ENCODE peak calls at places on chromosome 10, in four cellular contexts. One of them, this sample, is unnamed.

GRCh38 chr10:125605167-125605566 is 77.8 kb downstream of the TEX36 start:
- DNase-seq in dorsolateral prefrontal cortex: no peak
- DNase-seq in neuronal stem cell: no peak
- DNase-seq in mammary epithelial cell: no peak
- DNase-seq in this sample: no peak

GRCh38 chr10:110501142-110501937 is 3.6 kb downstream of the DUSP5 start:
- DNase-seq in mammary epithelial cell: peak
- DNase-seq in dorsolateral prefrontal cortex: peak
- DNase-seq in neuronal stem cell: no peak
- DNase-seq in this sample: no peak

GRCh38 chr10:44463511-44464121 is 78.7 kb upstream of the CXCL12 start:
- DNase-seq in dorsolateral prefrontal cortex: no peak
- DNase-seq in mammary epithelial cell: no peak
- DNase-seq in neuronal stem cell: no peak
- DNase-seq in this sample: no peak

GRCh38 chr10:130025811-130026510 is 61.9 kb upstream of the EBF3 start:
- DNase-seq in neuronal stem cell: no peak
- DNase-seq in dorsolateral prefrontal cortex: no peak
- DNase-seq in mammary epithelial cell: no peak
- DNase-seq in this sample: no peak

GRCh38 chr10:104445359-104445758 is 91.7 kb downstream of the CFAP58 start:
- DNase-seq in neuronal stem cell: no peak
- DNase-seq in dorsolateral prefrontal cortex: no peak
- DNase-seq in mammary epithelial cell: peak
- DNase-seq in this sample: no peak

GRCh38 chr10:30647089-30647488 is 17.5 kb upstream of the LYZL2 start:
- DNase-seq in dorsolateral prefrontal cortex: no peak
- DNase-seq in neuronal stem cell: no peak
- DNase-seq in mammary epithelial cell: no peak
- DNase-seq in this sample: no peak

GRCh38 chr10:110802090-110802489 is 69.6 kb upstream of the PDCD4 start:
- DNase-seq in neuronal stem cell: no peak
- DNase-seq in dorsolateral prefrontal cortex: no peak
- DNase-seq in mammary epithelial cell: peak
- DNase-seq in this sample: no peak

GRCh38 chr10:117364121-117364960 is 10.9 kb downstream of the PDZD8 start:
- DNase-seq in neuronal stem cell: no peak
- DNase-seq in mammary epithelial cell: no peak
- DNase-seq in dorsolateral prefrontal cortex: no peak
- DNase-seq in this sample: no peak

GRCh38 chr10:8691498-8692017 is 637.1 kb downstream of the GATA3 start:
- DNase-seq in dorsolateral prefrontal cortex: no peak
- DNase-seq in mammary epithelial cell: peak
- DNase-seq in neuronal stem cell: no peak
- DNase-seq in this sample: no peak

GRCh38 chr10:10432306-10433035 is 585.2 kb upstream of the CELF2 start:
- DNase-seq in mammary epithelial cell: no peak
- DNase-seq in dorsolateral prefrontal cortex: no peak
- DNase-seq in neuronal stem cell: no peak
- DNase-seq in this sample: no peak

GRCh38 chr10:48776005-48776522 is 91.4 kb downstream of the WDFY4 start:
- DNase-seq in neuronal stem cell: no peak
- DNase-seq in mammary epithelial cell: no peak
- DNase-seq in dorsolateral prefrontal cortex: no peak
- DNase-seq in this sample: no peak

GRCh38 chr10:72759584-72759983 is 67.6 kb downstream of the MCU start:
- DNase-seq in neuronal stem cell: no peak
- DNase-seq in dorsolateral prefrontal cortex: no peak
- DNase-seq in mammary epithelial cell: no peak
- DNase-seq in this sample: no peak

GRCh38 chr10:71748671-71749191 is 24.6 kb downstream of the VSIR start:
- DNase-seq in dorsolateral prefrontal cortex: no peak
- DNase-seq in mammary epithelial cell: no peak
- DNase-seq in neuronal stem cell: no peak
- DNase-seq in this sample: peak

GRCh38 chr10:131137223-131137622 is 174.3 kb downstream of the TCERG1L start:
- DNase-seq in neuronal stem cell: no peak
- DNase-seq in dorsolateral prefrontal cortex: no peak
- DNase-seq in mammary epithelial cell: no peak
- DNase-seq in this sample: no peak

GRCh38 chr10:101061814-101062230 is at the start of gene KAZALD1:
- DNase-seq in dorsolateral prefrontal cortex: no peak
- DNase-seq in mammary epithelial cell: no peak
- DNase-seq in neuronal stem cell: no peak
- DNase-seq in this sample: no peak

GRCh38 chr10:24882047-24882698 is 70.2 kb downstream of the PRTFDC1 start:
- DNase-seq in dorsolateral prefrontal cortex: no peak
- DNase-seq in mammary epithelial cell: peak
- DNase-seq in neuronal stem cell: no peak
- DNase-seq in this sample: peak

GRCh38 chr10:29618341-29619171 is 16.2 kb downstream of the SVIL start:
- DNase-seq in dorsolateral prefrontal cortex: no peak
- DNase-seq in mammary epithelial cell: peak
- DNase-seq in neuronal stem cell: no peak
- DNase-seq in this sample: no peak

GRCh38 chr10:124465003-124465776 is 3.6 kb downstream of the LHPP start:
- DNase-seq in mammary epithelial cell: no peak
- DNase-seq in dorsolateral prefrontal cortex: no peak
- DNase-seq in neuronal stem cell: no peak
- DNase-seq in this sample: no peak

GRCh38 chr10:8034666-8035640 is 19.5 kb upstream of the GATA3 start:
- DNase-seq in mammary epithelial cell: no peak
- DNase-seq in dorsolateral prefrontal cortex: no peak
- DNase-seq in neuronal stem cell: peak
- DNase-seq in this sample: no peak

GRCh38 chr10:89609730-89610393 is 35.2 kb downstream of the PANK1 start:
- DNase-seq in dorsolateral prefrontal cortex: no peak
- DNase-seq in mammary epithelial cell: no peak
- DNase-seq in neuronal stem cell: no peak
- DNase-seq in this sample: peak

GRCh38 chr10:132562916-132563456 is 25.4 kb downstream of the INPP5A start:
- DNase-seq in dorsolateral prefrontal cortex: peak
- DNase-seq in neuronal stem cell: no peak
- DNase-seq in mammary epithelial cell: no peak
- DNase-seq in this sample: no peak

GRCh38 chr10:116274141-116274861 is 1.3 kb upstream of the GFRA1 start:
- DNase-seq in mammary epithelial cell: no peak
- DNase-seq in dorsolateral prefrontal cortex: no peak
- DNase-seq in neuronal stem cell: peak
- DNase-seq in this sample: peak

GRCh38 chr10:74898201-74898976 is 72.0 kb downstream of the KAT6B start:
- DNase-seq in mammary epithelial cell: peak
- DNase-seq in dorsolateral prefrontal cortex: no peak
- DNase-seq in neuronal stem cell: no peak
- DNase-seq in this sample: peak

GRCh38 chr10:25522946-25523608 is 348.3 kb downstream of the GPR158 start:
- DNase-seq in neuronal stem cell: peak
- DNase-seq in mammary epithelial cell: peak
- DNase-seq in dorsolateral prefrontal cortex: no peak
- DNase-seq in this sample: no peak

GRCh38 chr10:35324196-35324595 is 12.1 kb upstream of the CCNY start:
- DNase-seq in dorsolateral prefrontal cortex: no peak
- DNase-seq in neuronal stem cell: no peak
- DNase-seq in mammary epithelial cell: no peak
- DNase-seq in this sample: no peak

GRCh38 chr10:80158598-80159127 is 26.1 kb downstream of the PLAC9 start:
- DNase-seq in neuronal stem cell: no peak
- DNase-seq in dorsolateral prefrontal cortex: peak
- DNase-seq in mammary epithelial cell: peak
- DNase-seq in this sample: no peak

GRCh38 chr10:31020128-31020527 is 11.5 kb downstream of the ZNF438 start:
- DNase-seq in mammary epithelial cell: no peak
- DNase-seq in dorsolateral prefrontal cortex: no peak
- DNase-seq in neuronal stem cell: no peak
- DNase-seq in this sample: no peak

GRCh38 chr10:78471723-78472541 is 438.3 kb downstream of the RPS24 start:
- DNase-seq in mammary epithelial cell: no peak
- DNase-seq in dorsolateral prefrontal cortex: no peak
- DNase-seq in neuronal stem cell: no peak
- DNase-seq in this sample: no peak

GRCh38 chr10:95567903-95568630 is 6.9 kb upstream of the SORBS1 start:
- DNase-seq in dorsolateral prefrontal cortex: no peak
- DNase-seq in neuronal stem cell: no peak
- DNase-seq in mammary epithelial cell: peak
- DNase-seq in this sample: no peak

GRCh38 chr10:84355106-84355505 is 26.7 kb downstream of the CCSER2 start:
- DNase-seq in dorsolateral prefrontal cortex: no peak
- DNase-seq in mammary epithelial cell: no peak
- DNase-seq in neuronal stem cell: no peak
- DNase-seq in this sample: no peak

GRCh38 chr10:112435013-112435619 is 11.6 kb downstream of the ZDHHC6 start:
- DNase-seq in neuronal stem cell: no peak
- DNase-seq in mammary epithelial cell: peak
- DNase-seq in dorsolateral prefrontal cortex: no peak
- DNase-seq in this sample: peak

GRCh38 chr10:112875474-112876267 is 74.4 kb upstream of the TCF7L2 start:
- DNase-seq in neuronal stem cell: no peak
- DNase-seq in mammary epithelial cell: peak
- DNase-seq in dorsolateral prefrontal cortex: no peak
- DNase-seq in this sample: no peak

GRCh38 chr10:48613015-48613414 is 8.1 kb upstream of the ARHGAP22 start:
- DNase-seq in neuronal stem cell: no peak
- DNase-seq in dorsolateral prefrontal cortex: no peak
- DNase-seq in mammary epithelial cell: no peak
- DNase-seq in this sample: no peak

GRCh38 chr10:71435571-71436267 is 39.0 kb downstream of the CDH23 start:
- DNase-seq in neuronal stem cell: no peak
- DNase-seq in dorsolateral prefrontal cortex: no peak
- DNase-seq in mammary epithelial cell: no peak
- DNase-seq in this sample: no peak

GRCh38 chr10:36591436-36591835 is 534.0 kb upstream of the ANKRD30A start:
- DNase-seq in mammary epithelial cell: no peak
- DNase-seq in neuronal stem cell: no peak
- DNase-seq in dorsolateral prefrontal cortex: no peak
- DNase-seq in this sample: no peak

GRCh38 chr10:132539431-132539839 is 1.8 kb downstream of the INPP5A start:
- DNase-seq in mammary epithelial cell: no peak
- DNase-seq in neuronal stem cell: no peak
- DNase-seq in dorsolateral prefrontal cortex: peak
- DNase-seq in this sample: peak

GRCh38 chr10:110488944-110489343 is 8.8 kb upstream of the DUSP5 start:
- DNase-seq in neuronal stem cell: no peak
- DNase-seq in dorsolateral prefrontal cortex: no peak
- DNase-seq in mammary epithelial cell: no peak
- DNase-seq in this sample: no peak

GRCh38 chr10:70321233-70321632 is 37.4 kb upstream of the NPFFR1 start:
- DNase-seq in neuronal stem cell: no peak
- DNase-seq in mammary epithelial cell: no peak
- DNase-seq in dorsolateral prefrontal cortex: no peak
- DNase-seq in this sample: no peak

GRCh38 chr10:21020545-21020944 is 123.4 kb upstream of the NEBL start:
- DNase-seq in mammary epithelial cell: peak
- DNase-seq in dorsolateral prefrontal cortex: no peak
- DNase-seq in neuronal stem cell: no peak
- DNase-seq in this sample: peak

DNA sequence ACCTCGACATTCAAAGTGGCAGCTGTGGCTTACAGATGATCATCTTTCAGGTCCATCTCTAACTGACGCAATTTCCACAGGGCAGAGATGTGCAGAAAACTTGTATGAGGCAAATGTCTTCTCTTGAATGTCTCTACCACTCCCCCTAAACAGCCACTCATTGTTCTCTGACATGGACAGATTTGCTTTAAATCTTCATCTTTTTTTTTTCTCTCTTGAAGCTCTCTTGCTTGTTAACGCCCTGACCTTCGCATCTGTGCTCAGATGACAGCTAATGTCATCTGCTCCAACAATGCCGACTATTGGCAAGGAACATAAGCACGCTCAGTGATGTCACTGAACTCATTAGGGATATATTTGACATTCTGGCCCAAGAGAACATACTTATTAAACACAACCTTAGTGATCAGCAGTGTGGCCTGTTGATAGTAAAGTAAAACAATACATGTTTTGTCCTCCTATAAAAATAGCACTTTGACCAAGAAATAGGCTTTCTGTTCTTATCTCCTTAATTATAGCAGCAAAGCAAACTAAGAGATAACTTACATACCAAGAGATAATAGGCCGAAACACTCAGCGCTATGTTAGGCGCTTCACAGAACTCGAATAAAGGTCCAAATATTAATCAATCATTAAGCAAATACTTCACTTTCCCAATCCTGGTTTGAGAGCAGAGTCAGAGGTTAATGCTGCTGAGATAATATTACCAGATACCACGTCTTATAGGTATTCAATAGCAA is 583.5 kb downstream of the PARD3 start:
- DNase-seq in neuronal stem cell: no peak
- DNase-seq in dorsolateral prefrontal cortex: no peak
- DNase-seq in mammary epithelial cell: no peak
- DNase-seq in this sample: no peak
- H3K4me3 ChIP-seq in neuronal stem cell: no peak
- H3K4me3 ChIP-seq in dorsolateral prefrontal cortex: no peak
- H3K4me3 ChIP-seq in mammary epithelial cell: no peak
- H3K4me3 ChIP-seq in this sample: no peak

GRCh38 chr10:62037166-62037831 is 135.8 kb downstream of the ARID5B start:
- DNase-seq in mammary epithelial cell: peak
- DNase-seq in neuronal stem cell: no peak
- DNase-seq in dorsolateral prefrontal cortex: no peak
- DNase-seq in this sample: no peak
- H3K4me3 ChIP-seq in mammary epithelial cell: peak
- H3K4me3 ChIP-seq in neuronal stem cell: no peak
- H3K4me3 ChIP-seq in dorsolateral prefrontal cortex: no peak
- H3K4me3 ChIP-seq in this sample: no peak

GRCh38 chr10:42932735-42933453 is 144.0 kb upstream of the RET start:
- DNase-seq in dorsolateral prefrontal cortex: no peak
- DNase-seq in mammary epithelial cell: no peak
- DNase-seq in neuronal stem cell: peak
- DNase-seq in this sample: no peak
- H3K4me3 ChIP-seq in dorsolateral prefrontal cortex: peak
- H3K4me3 ChIP-seq in mammary epithelial cell: no peak
- H3K4me3 ChIP-seq in neuronal stem cell: peak
- H3K4me3 ChIP-seq in this sample: no peak

GRCh38 chr10:22339761-22340361 is 5.4 kb upstream of the SPAG6 start:
- DNase-seq in mammary epithelial cell: no peak
- DNase-seq in dorsolateral prefrontal cortex: no peak
- DNase-seq in neuronal stem cell: peak
- DNase-seq in this sample: no peak
- H3K4me3 ChIP-seq in mammary epithelial cell: peak
- H3K4me3 ChIP-seq in dorsolateral prefrontal cortex: peak
- H3K4me3 ChIP-seq in neuronal stem cell: no peak
- H3K4me3 ChIP-seq in this sample: peak

GRCh38 chr10:73863039-73863817 is 11.1 kb downstream of the CAMK2G start:
- DNase-seq in mammary epithelial cell: no peak
- DNase-seq in dorsolateral prefrontal cortex: no peak
- DNase-seq in neuronal stem cell: no peak
- DNase-seq in this sample: no peak

GRCh38 chr10:73860050-73860491 is 14.3 kb downstream of the CAMK2G start:
- DNase-seq in dorsolateral prefrontal cortex: no peak
- DNase-seq in mammary epithelial cell: no peak
- DNase-seq in neuronal stem cell: no peak
- DNase-seq in this sample: no peak

GRCh38 chr10:73859441-73860049 is 14.8 kb downstream of the CAMK2G start:
- DNase-seq in neuronal stem cell: no peak
- DNase-seq in dorsolateral prefrontal cortex: no peak
- DNase-seq in mammary epithelial cell: no peak
- DNase-seq in this sample: peak

GRCh38 chr10:73864229-73864628 is 10.1 kb downstream of the CAMK2G start:
- DNase-seq in dorsolateral prefrontal cortex: no peak
- DNase-seq in neuronal stem cell: no peak
- DNase-seq in mammary epithelial cell: no peak
- DNase-seq in this sample: no peak

GRCh38 chr10:73862011-73862410 is 12.3 kb downstream of the CAMK2G start:
- DNase-seq in mammary epithelial cell: no peak
- DNase-seq in neuronal stem cell: no peak
- DNase-seq in dorsolateral prefrontal cortex: no peak
- DNase-seq in this sample: no peak
- H3K4me3 ChIP-seq in mammary epithelial cell: no peak
- H3K4me3 ChIP-seq in neuronal stem cell: no peak
- H3K4me3 ChIP-seq in dorsolateral prefrontal cortex: no peak
- H3K4me3 ChIP-seq in this sample: no peak

This sample was measured in Jurkat, Clone E6-1.